ENCODE peak calls at places on chromosomes 7 and 10, in nine cellular contexts. R is left lobe of liver; L is amygdala; D is activated T-helper 1 cell treated with anti-CD3 and anti-CD28 coated beads, Interleukin-12 subunit alpha, Interleukin-12 subunit beta, Interleukin-2, Interleukin-4 antibody, amounts not matched to agents 30 ng/mL and 10 ng/mL and 1 ng/mL, durations not matched to agents 14 hours and 24 hours and 36 hours; J is HTR-8/SVneo; C is activated effector memory CD4-positive, alpha-beta T cell treated with anti-CD3 and anti-CD28 coated beads, Interleukin-2, amount 50 U/mL, for 16 hours; X is endothelial cell; K is CMK; F is GF-D8. B is an unnamed sample.

GRCh38 chr10:101772017-101772894 is 3.7 kb downstream of the FGF8 start:
- DNase-seq in F (no peak), D (no peak), J (no peak), C (no peak), K (no peak), L (no peak), X (no peak), R (no peak), B (no peak)

GRCh38 chr10:5858811-5859210 is 30.9 kb downstream of the ANKRD16 start:
- DNase-seq in R (no peak), D (no peak), K (no peak), F (no peak), L (peak), C (no peak), X (no peak), J (no peak), B (no peak)

GRCh38 chr7:1430056-1430845 is 29.0 kb downstream of the MICALL2 start:
- DNase-seq in C (no peak), D (no peak), J (no peak), X (no peak), R (no peak), K (no peak), L (no peak), F (no peak), B (no peak)

GRCh38 chr10:94108200-94108599 is 114.5 kb downstream of the PLCE1 start:
- DNase-seq in F (no peak), K (no peak), J (no peak), X (no peak), D (no peak), L (no peak), R (no peak), C (no peak), B (no peak)

GRCh38 chr7:78141533-78142281 is 343.1 kb downstream of the PHTF2 start:
- DNase-seq in D (no peak), K (no peak), F (no peak), X (no peak), J (no peak), R (no peak), L (no peak), C (no peak), B (no peak)

GRCh38 chr7:28423919-28424514 is 11.7 kb downstream of the CREB5 start:
- DNase-seq in L (no peak), K (no peak), J (no peak), D (no peak), X (no peak), C (no peak), R (no peak), F (no peak), B (no peak)

GRCh38 chr10:112631501-112632410 is 184.7 kb downstream of the VTI1A start:
- DNase-seq in F (no peak), L (no peak), C (no peak), D (no peak), J (no peak), X (no peak), K (no peak), R (no peak), B (no peak)

GRCh38 chr10:100995171-100995570 is 4.4 kb upstream of the LZTS2 start:
- DNase-seq in D (no peak), F (no peak), C (no peak), R (no peak), K (no peak), L (no peak), J (no peak), X (no peak), B (no peak)

GRCh38 chr10:71638577-71639411 is 80.8 kb downstream of the C10orf105 start:
- DNase-seq in L (no peak), D (no peak), F (peak), R (peak), C (no peak), J (no peak), K (peak), X (no peak), B (no peak)

GRCh38 chr7:12403287-12404181 is at the start of gene VWDE:
- DNase-seq in L (no peak), K (peak), R (no peak), J (peak), C (peak), D (peak), F (no peak), X (peak), B (peak)

GRCh38 chr10:113552014-113552413 is 839 bp upstream of the HABP2 start:
- DNase-seq in C (no peak), K (no peak), R (peak), L (no peak), D (no peak), X (no peak), J (no peak), F (no peak), B (peak)

GRCh38 chr7:47327306-47327697 is 254.6 kb downstream of the TNS3 start:
- DNase-seq in R (peak), D (no peak), F (no peak), X (no peak), L (no peak), J (no peak), K (no peak), C (no peak), B (peak)

GRCh38 chr7:75905785-75906604 is 9.0 kb upstream of the POR start:
- DNase-seq in F (peak), L (peak), R (peak), K (no peak), X (peak), C (no peak), D (no peak), J (peak), B (peak)

GRCh38 chr7:46850563-46851325 is 731.2 kb downstream of the TNS3 start:
- DNase-seq in L (no peak), J (no peak), X (no peak), C (no peak), D (no peak), K (no peak), F (no peak), R (no peak), B (no peak)

GRCh38 chr10:60654813-60655464 is 123.3 kb upstream of the CDK1 start:
- DNase-seq in K (no peak), R (no peak), D (no peak), C (no peak), J (no peak), F (no peak), X (no peak), L (no peak), B (no peak)

GRCh38 chr7:150972094-150972493 is 6.0 kb downstream of the KCNH2 start:
- DNase-seq in C (no peak), X (no peak), L (peak), K (no peak), R (no peak), D (no peak), F (no peak), J (no peak), B (no peak)

GRCh38 chr10:69647819-69648218 is 17.8 kb downstream of the FAM241B start:
- DNase-seq in K (no peak), F (no peak), D (no peak), J (no peak), R (no peak), L (no peak), C (peak), X (no peak), B (peak)

GRCh38 chr7:122790558-122790957 is 87.8 kb upstream of the RNF148 start:
- DNase-seq in K (no peak), J (no peak), D (no peak), F (no peak), L (no peak), X (no peak), R (no peak), C (no peak), B (no peak)

GRCh38 chr10:278707-279106 is 143.5 kb downstream of the ZMYND11 start:
- DNase-seq in C (no peak), R (no peak), K (no peak), D (no peak), X (no peak), J (no peak), F (no peak), L (no peak), B (no peak)

GRCh38 chr7:16962986-16963385 is 81.2 kb upstream of the AGR3 start:
- DNase-seq in X (no peak), K (no peak), L (no peak), D (no peak), F (no peak), R (no peak), J (no peak), C (no peak), B (no peak)

GRCh38 chr10:66782776-66783175 is 143.1 kb upstream of the LRRTM3 start:
- DNase-seq in D (no peak), C (no peak), R (no peak), F (no peak), J (no peak), L (no peak), K (no peak), X (no peak), B (no peak)

GRCh38 chr10:24457661-24458318 is 248.9 kb downstream of the KIAA1217 start:
- DNase-seq in J (no peak), C (no peak), X (no peak), R (no peak), F (peak), K (no peak), L (no peak), D (no peak), B (no peak)

GRCh38 chr10:32943395-32943794 is 14.6 kb downstream of the ITGB1 start:
- DNase-seq in L (no peak), K (no peak), F (no peak), J (no peak), C (no peak), R (no peak), D (no peak), X (no peak), B (no peak)

GRCh38 chr10:79320785-79321493 is 26.3 kb upstream of the PPIF start:
- DNase-seq in L (no peak), J (peak), X (no peak), C (peak), K (no peak), R (no peak), D (no peak), F (peak), B (no peak)

GRCh38 chr7:157397036-157397720 is 60.4 kb downstream of the DNAJB6 start:
- DNase-seq in C (no peak), L (no peak), F (no peak), J (no peak), D (no peak), K (no peak), X (no peak), R (no peak), B (no peak)